ENCODE peak calls at places on chromosomes 3 and 15, in ten cellular contexts. V is Panc1; T is left ventricle myocardium inferior; C is mucosa of descending colon; H is CD4-positive, CD25-positive, alpha-beta regulatory T cell; X is aorta; S is AG04450; G is Jurkat, Clone E6-1; B is cardiac muscle cell; Z is uterus. W is an unnamed sample.

GRCh38 chr15:89664951-89665350 is 9.7 kb upstream of the KIF7 start:
- DNase-seq in V (no peak), T (no peak), C (no peak), H (no peak), X (no peak), S (no peak), G (no peak), B (no peak), Z (no peak), W (no peak)

GRCh38 chr15:66831289-66831688 is 129.3 kb downstream of the SMAD6 start:
- DNase-seq in V (no peak), T (no peak), C (no peak), H (no peak), X (no peak), S (no peak), G (no peak), B (no peak), Z (no peak), W (no peak)

GRCh38 chr3:152269423-152270144 is 855 bp downstream of the MBNL1 start:
- DNase-seq in V (peak), T (no peak), C (peak), H (peak), X (peak), S (peak), G (peak), B (peak), Z (peak), W (peak)

GRCh38 chr3:34782876-34783275 is 856.4 kb upstream of the ARPP21 start:
- DNase-seq in V (no peak), T (no peak), C (no peak), H (no peak), X (no peak), S (no peak), G (no peak), B (peak), Z (no peak), W (no peak)

GRCh38 chr15:48641416-48641815 is 4.1 kb downstream of the FBN1 start:
- DNase-seq in V (peak), T (no peak), C (no peak), H (no peak), X (no peak), S (no peak), G (peak), B (peak), Z (no peak), W (peak)

GRCh38 chr15:39946862-39947261 is 12.9 kb downstream of the EIF2AK4 start:
- DNase-seq in V (no peak), T (no peak), C (no peak), H (no peak), X (no peak), S (no peak), G (no peak), B (no peak), Z (no peak), W (no peak)

GRCh38 chr3:69781593-69781992 is 42.3 kb downstream of the MITF start:
- DNase-seq in V (no peak), T (no peak), C (no peak), H (no peak), X (no peak), S (no peak), G (no peak), B (no peak), Z (no peak), W (no peak)

GRCh38 chr3:134857776-134858515 is 62.9 kb downstream of the EPHB1 start:
- DNase-seq in V (no peak), T (no peak), C (no peak), H (no peak), X (no peak), S (no peak), G (no peak), B (no peak), Z (no peak), W (no peak)

GRCh38 chr3:134713673-134714072 is 62.9 kb upstream of the KY start:
- DNase-seq in V (no peak), T (no peak), C (no peak), H (no peak), X (no peak), S (no peak), G (no peak), B (no peak), Z (no peak), W (no peak)

GRCh38 chr3:24494616-24495333 is at the start of gene THRB:
- DNase-seq in V (no peak), T (peak), C (peak), H (no peak), X (peak), S (no peak), G (no peak), B (peak), Z (peak), W (peak)

GRCh38 chr3:123584284-123584987 is 417 bp downstream of the HACD2 start:
- DNase-seq in V (no peak), T (peak), C (peak), H (no peak), X (no peak), S (no peak), G (no peak), B (peak), Z (no peak), W (no peak)

GRCh38 chr3:19274576-19274975 is 126.3 kb downstream of the KCNH8 start:
- DNase-seq in V (no peak), T (no peak), C (no peak), H (no peak), X (no peak), S (no peak), G (no peak), B (no peak), Z (no peak), W (no peak)

GRCh38 chr3:161275919-161276318 is 54.8 kb downstream of the NMD3 start:
- DNase-seq in V (no peak), T (no peak), C (peak), H (no peak), X (no peak), S (no peak), G (no peak), B (no peak), Z (no peak), W (no peak)

GRCh38 chr3:141373232-141373631 is 4.9 kb downstream of the ZBTB38 start:
- DNase-seq in V (no peak), T (no peak), C (no peak), H (no peak), X (no peak), S (no peak), G (no peak), B (no peak), Z (no peak), W (no peak)

GRCh38 chr15:29670945-29671307 is 151.3 kb downstream of the TJP1 start:
- DNase-seq in V (peak), T (no peak), C (peak), H (no peak), X (no peak), S (no peak), G (no peak), B (peak), Z (no peak), W (no peak)

GRCh38 chr15:25770031-25770430 is 93.1 kb downstream of the ATP10A start:
- DNase-seq in V (no peak), T (no peak), C (no peak), H (no peak), X (no peak), S (no peak), G (no peak), B (no peak), Z (no peak), W (no peak)

GRCh38 chr3:141795311-141795710 is 32.1 kb downstream of the GRK7 start:
- DNase-seq in V (no peak), T (no peak), C (no peak), H (no peak), X (no peak), S (no peak), G (peak), B (no peak), Z (no peak), W (no peak)

GRCh38 chr3:56889131-56889530 is 87.4 kb upstream of the ARHGEF3 start:
- DNase-seq in V (no peak), T (no peak), C (no peak), H (no peak), X (no peak), S (no peak), G (no peak), B (no peak), Z (no peak), W (no peak)

GRCh38 chr3:170421147-170421641 is 2.5 kb downstream of the CLDN11 start:
- DNase-seq in V (no peak), T (peak), C (no peak), H (no peak), X (no peak), S (no peak), G (no peak), B (peak), Z (peak), W (peak)

GRCh38 chr3:13706886-13707285 is 158.0 kb downstream of the FBLN2 start:
- DNase-seq in V (no peak), T (no peak), C (no peak), H (no peak), X (peak), S (no peak), G (no peak), B (no peak), Z (peak), W (no peak)

GRCh38 chr3:127312818-127313217 is 25.0 kb upstream of the PRR20G start:
- DNase-seq in V (no peak), T (no peak), C (no peak), H (no peak), X (no peak), S (no peak), G (no peak), B (no peak), Z (no peak), W (no peak)

GRCh38 chr3:86162521-86162920 is 828.4 kb downstream of the VGLL3 start:
- DNase-seq in V (no peak), T (no peak), C (no peak), H (no peak), X (no peak), S (no peak), G (no peak), B (no peak), Z (no peak), W (no peak)

GRCh38 chr3:115062009-115062408 is 85.1 kb downstream of the ZBTB20 start:
- DNase-seq in V (no peak), T (no peak), C (no peak), H (no peak), X (no peak), S (no peak), G (no peak), B (no peak), Z (no peak), W (no peak)

GRCh38 chr3:39379778-39380155 is 3.4 kb upstream of the SLC25A38 start:
- DNase-seq in V (no peak), T (no peak), C (no peak), H (no peak), X (no peak), S (no peak), G (peak), B (no peak), Z (no peak), W (no peak)
- H3K4me3 ChIP-seq in V (no peak), T (no peak), C (no peak), H (no peak), X (no peak), S (no peak), G (no peak), B (no peak), Z (no peak), W (no peak)

GRCh38 chr3:52707585-52707984 is 1.7 kb downstream of the SPCS1 start:
- DNase-seq in V (no peak), T (no peak), C (no peak), H (no peak), X (no peak), S (no peak), G (peak), B (no peak), Z (no peak), W (no peak)
- H3K4me3 ChIP-seq in V (no peak), T (peak), C (no peak), H (peak), X (no peak), S (no peak), G (peak), B (no peak), Z (no peak), W (no peak)

GRCh38 chr3:128496602-128497304 is 3.8 kb upstream of the GATA2 start:
- DNase-seq in V (no peak), T (no peak), C (no peak), H (no peak), X (no peak), S (no peak), G (no peak), B (peak), Z (peak), W (peak)
- H3K4me3 ChIP-seq in V (no peak), T (peak), C (no peak), H (no peak), X (no peak), S (peak), G (peak), B (peak), Z (peak), W (no peak)

GRCh38 chr15:101437618-101438481 is 51.7 kb downstream of the PCSK6 start:
- DNase-seq in V (no peak), T (no peak), C (no peak), H (no peak), X (no peak), S (no peak), G (no peak), B (no peak), Z (no peak), W (no peak)

GRCh38 chr15:101438482-101439284 is 50.8 kb downstream of the PCSK6 start:
- DNase-seq in V (no peak), T (no peak), C (no peak), H (no peak), X (no peak), S (no peak), G (no peak), B (no peak), Z (no peak), W (no peak)

GRCh38 chr15:101440846-101441590 is 48.5 kb downstream of the PCSK6 start:
- DNase-seq in V (no peak), T (no peak), C (no peak), H (no peak), X (no peak), S (no peak), G (no peak), B (no peak), Z (no peak), W (no peak)

GRCh38 chr15:101439920-101440319 is 49.6 kb downstream of the PCSK6 start:
- DNase-seq in V (no peak), T (no peak), C (no peak), H (no peak), X (no peak), S (no peak), G (no peak), B (peak), Z (no peak), W (no peak)

GRCh38 chr15:101439285-101439919 is 50.1 kb downstream of the PCSK6 start:
- DNase-seq in V (no peak), T (no peak), C (no peak), H (no peak), X (no peak), S (no peak), G (no peak), B (peak), Z (no peak), W (peak)
- H3K4me3 ChIP-seq in V (no peak), T (no peak), C (no peak), H (no peak), X (no peak), S (no peak), G (no peak), B (no peak), Z (peak), W (no peak)

GRCh38 chr3:36864180-36865053 is 80.4 kb downstream of the TRANK1 start:
- DNase-seq in V (no peak), T (no peak), C (no peak), H (no peak), X (no peak), S (no peak), G (no peak), B (no peak), Z (no peak), W (no peak)
- H3K4me3 ChIP-seq in V (no peak), T (no peak), C (no peak), H (peak), X (no peak), S (no peak), G (no peak), B (no peak), Z (no peak), W (no peak)

DNA sequence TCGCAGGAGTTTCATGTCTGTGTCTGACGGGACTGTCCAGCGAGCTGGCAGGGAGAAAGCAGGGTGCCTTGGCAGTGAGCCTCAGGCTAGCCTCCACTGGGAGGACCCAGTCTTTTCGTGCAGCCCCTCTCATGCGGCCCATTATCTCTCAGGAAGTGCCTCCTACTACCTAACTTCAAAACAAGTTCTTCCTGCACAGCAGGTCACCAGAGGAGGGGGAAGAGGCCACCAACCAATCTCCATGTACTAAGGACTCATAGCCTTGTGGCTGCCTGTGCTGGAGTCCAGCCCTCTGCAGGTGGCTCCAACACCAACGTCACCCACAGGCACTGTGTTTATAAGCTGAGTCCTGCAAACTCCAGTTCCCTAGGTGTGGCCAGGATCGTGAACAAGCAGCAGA is 4.8 kb downstream of the VIPR1 start:
- DNase-seq in V (no peak), T (no peak), C (peak), H (no peak), X (peak), S (no peak), G (no peak), B (no peak), Z (no peak), W (no peak)
- H3K4me3 ChIP-seq in V (no peak), T (no peak), C (no peak), H (no peak), X (no peak), S (no peak), G (no peak), B (no peak), Z (no peak), W (no peak)

W was measured in right cardiac atrium.